ENCODE peak calls at places on chromosomes 4 and X, in five cellular contexts. One of them, this sample, is unnamed.

GRCh38 chr4:182918044-182918607 is 940 bp upstream of the DCTD start:
- DNase-seq in COR-L47: no peak
- DNase-seq in NCI-H2171: no peak
- DNase-seq in cardiac muscle cell: no peak
- DNase-seq in uterus: no peak
- DNase-seq in this sample: no peak

GRCh38 chr4:82820689-82821088 is 22.1 kb upstream of the SCD5 start:
- DNase-seq in COR-L47: no peak
- DNase-seq in NCI-H2171: no peak
- DNase-seq in cardiac muscle cell: no peak
- DNase-seq in uterus: no peak
- DNase-seq in this sample: no peak

GRCh38 chr4:2284934-2285664 is 23.2 kb upstream of the MXD4 start:
- DNase-seq in COR-L47: no peak
- DNase-seq in NCI-H2171: no peak
- DNase-seq in cardiac muscle cell: no peak
- DNase-seq in uterus: peak
- DNase-seq in this sample: no peak

GRCh38 chr4:78954048-78954666 is 14.9 kb upstream of the PAQR3 start:
- DNase-seq in COR-L47: peak
- DNase-seq in NCI-H2171: peak
- DNase-seq in cardiac muscle cell: peak
- DNase-seq in uterus: no peak
- DNase-seq in this sample: no peak

GRCh38 chr4:6478546-6479220 is 6.3 kb upstream of the PPP2R2C start:
- DNase-seq in COR-L47: no peak
- DNase-seq in NCI-H2171: no peak
- DNase-seq in cardiac muscle cell: no peak
- DNase-seq in uterus: no peak
- DNase-seq in this sample: no peak

GRCh38 chrX:153638041-153638371 is 9.0 kb upstream of the DUSP9 start:
- DNase-seq in COR-L47: no peak
- DNase-seq in NCI-H2171: no peak
- DNase-seq in cardiac muscle cell: no peak
- DNase-seq in uterus: no peak
- DNase-seq in this sample: no peak

GRCh38 chr4:10158355-10158942 is 41.9 kb upstream of the WDR1 start:
- DNase-seq in COR-L47: no peak
- DNase-seq in NCI-H2171: no peak
- DNase-seq in cardiac muscle cell: no peak
- DNase-seq in uterus: no peak
- DNase-seq in this sample: no peak

GRCh38 chr4:10098770-10099139 is 17.8 kb downstream of the WDR1 start:
- DNase-seq in COR-L47: no peak
- DNase-seq in NCI-H2171: no peak
- DNase-seq in cardiac muscle cell: no peak
- DNase-seq in uterus: no peak
- DNase-seq in this sample: no peak

GRCh38 chr4:77695769-77696168 is 90.1 kb downstream of the CXCL13 start:
- DNase-seq in COR-L47: no peak
- DNase-seq in NCI-H2171: no peak
- DNase-seq in cardiac muscle cell: no peak
- DNase-seq in uterus: no peak
- DNase-seq in this sample: no peak

GRCh38 chrX:335758-336155 is 17.2 kb upstream of the GTPBP6 start:
- DNase-seq in COR-L47: no peak
- DNase-seq in NCI-H2171: no peak
- DNase-seq in cardiac muscle cell: no peak
- DNase-seq in uterus: no peak
- DNase-seq in this sample: no peak

GRCh38 chr4:110869114-110869513 is 246.2 kb upstream of the PITX2 start:
- DNase-seq in COR-L47: no peak
- DNase-seq in NCI-H2171: no peak
- DNase-seq in cardiac muscle cell: no peak
- DNase-seq in uterus: no peak
- DNase-seq in this sample: no peak

GRCh38 chr4:51906167-51906647 is 63.3 kb downstream of the DCUN1D4 start:
- DNase-seq in COR-L47: no peak
- DNase-seq in NCI-H2171: no peak
- DNase-seq in cardiac muscle cell: no peak
- DNase-seq in uterus: no peak
- DNase-seq in this sample: no peak

GRCh38 chr4:122963222-122963621 is 40.8 kb upstream of the NUDT6 start:
- DNase-seq in COR-L47: no peak
- DNase-seq in NCI-H2171: no peak
- DNase-seq in cardiac muscle cell: no peak
- DNase-seq in uterus: no peak
- DNase-seq in this sample: no peak

GRCh38 chrX:100720301-100720700 is 11.6 kb downstream of the SYTL4 start:
- DNase-seq in COR-L47: no peak
- DNase-seq in NCI-H2171: peak
- DNase-seq in cardiac muscle cell: no peak
- DNase-seq in uterus: no peak
- DNase-seq in this sample: no peak

GRCh38 chr4:43564601-43565000 is 672.1 kb downstream of the GRXCR1 start:
- DNase-seq in COR-L47: no peak
- DNase-seq in NCI-H2171: peak
- DNase-seq in cardiac muscle cell: no peak
- DNase-seq in uterus: no peak
- DNase-seq in this sample: no peak

GRCh38 chr4:40323866-40324265 is 11.3 kb upstream of the CHRNA9 start:
- DNase-seq in COR-L47: no peak
- DNase-seq in NCI-H2171: no peak
- DNase-seq in cardiac muscle cell: no peak
- DNase-seq in uterus: peak
- DNase-seq in this sample: no peak

GRCh38 chr4:24754586-24754985 is 40.8 kb upstream of the SOD3 start:
- DNase-seq in COR-L47: no peak
- DNase-seq in NCI-H2171: no peak
- DNase-seq in cardiac muscle cell: no peak
- DNase-seq in uterus: no peak
- DNase-seq in this sample: no peak

GRCh38 chr4:34181311-34181808 is 2063.0 kb downstream of the ARAP2 start:
- DNase-seq in COR-L47: no peak
- DNase-seq in NCI-H2171: no peak
- DNase-seq in cardiac muscle cell: no peak
- DNase-seq in uterus: no peak
- DNase-seq in this sample: no peak

GRCh38 chr4:5973033-5973432 is 45.2 kb downstream of the C4orf50 start:
- DNase-seq in COR-L47: no peak
- DNase-seq in NCI-H2171: no peak
- DNase-seq in cardiac muscle cell: no peak
- DNase-seq in uterus: no peak
- DNase-seq in this sample: no peak

GRCh38 chr4:24857996-24858395 is 54.8 kb downstream of the CCDC149 start:
- DNase-seq in COR-L47: no peak
- DNase-seq in NCI-H2171: no peak
- DNase-seq in cardiac muscle cell: peak
- DNase-seq in uterus: peak
- DNase-seq in this sample: no peak

GRCh38 chrX:120310861-120311631 is at the start of gene TMEM255A:
- DNase-seq in COR-L47: peak
- DNase-seq in NCI-H2171: no peak
- DNase-seq in cardiac muscle cell: peak
- DNase-seq in uterus: peak
- DNase-seq in this sample: no peak

GRCh38 chr4:139522457-139522856 is 33.6 kb downstream of the SETD7 start:
- DNase-seq in COR-L47: no peak
- DNase-seq in NCI-H2171: peak
- DNase-seq in cardiac muscle cell: no peak
- DNase-seq in uterus: no peak
- DNase-seq in this sample: no peak

GRCh38 chrX:25523574-25523973 is 507.8 kb upstream of the ARX start:
- DNase-seq in COR-L47: peak
- DNase-seq in NCI-H2171: no peak
- DNase-seq in cardiac muscle cell: peak
- DNase-seq in uterus: no peak
- DNase-seq in this sample: peak

GRCh38 chr4:185395255-185395955 is at the start of gene LRP2BP:
- DNase-seq in COR-L47: no peak
- DNase-seq in NCI-H2171: no peak
- DNase-seq in cardiac muscle cell: no peak
- DNase-seq in uterus: no peak
- DNase-seq in this sample: no peak

GRCh38 chr4:41866799-41867677 is 68.2 kb upstream of the TMEM33 start:
- DNase-seq in COR-L47: no peak
- DNase-seq in NCI-H2171: no peak
- DNase-seq in cardiac muscle cell: peak
- DNase-seq in uterus: no peak
- DNase-seq in this sample: no peak

GRCh38 chrX:10047631-10048030 is 80.5 kb downstream of the CLDN34 start:
- DNase-seq in COR-L47: no peak
- DNase-seq in NCI-H2171: no peak
- DNase-seq in cardiac muscle cell: no peak
- DNase-seq in uterus: no peak
- DNase-seq in this sample: no peak

GRCh38 chr4:89294583-89295244 is 12.9 kb downstream of the GPRIN3 start:
- DNase-seq in COR-L47: no peak
- DNase-seq in NCI-H2171: no peak
- DNase-seq in cardiac muscle cell: no peak
- DNase-seq in uterus: no peak
- DNase-seq in this sample: no peak

GRCh38 chrX:46582964-46583363 is 9.4 kb downstream of the CHST7 start:
- DNase-seq in COR-L47: no peak
- DNase-seq in NCI-H2171: no peak
- DNase-seq in cardiac muscle cell: no peak
- DNase-seq in uterus: peak
- DNase-seq in this sample: no peak

GRCh38 chr4:123444298-123444731 is 47.7 kb downstream of the SPRY1 start:
- DNase-seq in COR-L47: no peak
- DNase-seq in NCI-H2171: no peak
- DNase-seq in cardiac muscle cell: peak
- DNase-seq in uterus: no peak
- DNase-seq in this sample: no peak

GRCh38 chr4:20266215-20267082 is 14.7 kb downstream of the SLIT2 start:
- DNase-seq in COR-L47: no peak
- DNase-seq in NCI-H2171: no peak
- DNase-seq in cardiac muscle cell: no peak
- DNase-seq in uterus: no peak
- DNase-seq in this sample: no peak

GRCh38 chrX:71181910-71182799 is 37.5 kb downstream of the NLGN3 start:
- DNase-seq in COR-L47: peak
- DNase-seq in NCI-H2171: peak
- DNase-seq in cardiac muscle cell: peak
- DNase-seq in uterus: peak
- DNase-seq in this sample: peak